ENCODE peak calls at places on chromosomes 5 and 9, in ten cellular contexts. Q is fibroblast of lung, I is epithelial cell of esophagus, P is brain microvascular endothelial cell, D is left ventricle myocardium inferior, V is HL-60, J is ovary, E is SJSA1, R is astrocyte of the spinal cord, K is mucosa of descending colon. L is an unnamed sample.

GRCh38 chr9:134623408-134624066 is 18.1 kb upstream of the COL5A1 start:
- DNase-seq in Q (peak), I (no peak), P (no peak), D (no peak), V (no peak), J (peak), E (no peak), R (no peak), K (no peak), L (no peak)

GRCh38 chr5:82639393-82640144 is 361.4 kb upstream of the RPS23 start:
- DNase-seq in Q (peak), I (no peak), P (no peak), D (no peak), V (no peak), J (no peak), E (no peak), R (peak), K (no peak), L (no peak)

GRCh38 chr9:135607401-135608293 is 31.7 kb downstream of the GLT6D1 start:
- DNase-seq in Q (no peak), I (no peak), P (no peak), D (peak), V (no peak), J (no peak), E (no peak), R (no peak), K (no peak), L (no peak)

GRCh38 chr5:138844812-138845513 is 30.2 kb downstream of the LRRTM2 start:
- DNase-seq in Q (peak), I (peak), P (peak), D (no peak), V (no peak), J (no peak), E (peak), R (peak), K (no peak), L (no peak)

GRCh38 chr5:75668988-75669760 is 48.1 kb downstream of the POC5 start:
- DNase-seq in Q (peak), I (peak), P (peak), D (no peak), V (peak), J (no peak), E (peak), R (no peak), K (peak), L (no peak)

GRCh38 chr9:84136119-84136868 is 155.7 kb downstream of the RMI1 start:
- DNase-seq in Q (peak), I (peak), P (no peak), D (no peak), V (no peak), J (no peak), E (peak), R (peak), K (peak), L (no peak)

GRCh38 chr9:7844283-7844682 is 44.7 kb upstream of the DMAC1 start:
- DNase-seq in Q (peak), I (peak), P (no peak), D (no peak), V (peak), J (no peak), E (no peak), R (peak), K (no peak), L (no peak)

GRCh38 chr5:74206571-74207550 is 433.7 kb downstream of the ENC1 start:
- DNase-seq in Q (peak), I (peak), P (peak), D (peak), V (no peak), J (peak), E (peak), R (peak), K (peak), L (peak)

GRCh38 chr9:6944896-6945295 is 187.1 kb downstream of the KDM4C start:
- DNase-seq in Q (peak), I (peak), P (peak), D (no peak), V (no peak), J (no peak), E (no peak), R (peak), K (no peak), L (no peak)

GRCh38 chr5:40333459-40334241 is 346.1 kb upstream of the PTGER4 start:
- DNase-seq in Q (peak), I (peak), P (peak), D (no peak), V (no peak), J (no peak), E (peak), R (peak), K (no peak), L (peak)

GRCh38 chr9:81871695-81872094 is 56.5 kb upstream of the SPATA31D4 start:
- DNase-seq in Q (peak), I (peak), P (peak), D (no peak), V (no peak), J (no peak), E (peak), R (peak), K (no peak), L (no peak)

GRCh38 chr5:94422819-94423218 is 195.6 kb downstream of the KIAA0825 start:
- DNase-seq in Q (peak), I (peak), P (peak), D (no peak), V (peak), J (no peak), E (no peak), R (peak), K (no peak), L (peak)

GRCh38 chr9:123972618-123973017 is 39.0 kb upstream of the LHX2 start:
- DNase-seq in Q (no peak), I (no peak), P (no peak), D (no peak), V (no peak), J (no peak), E (no peak), R (no peak), K (no peak), L (no peak)

GRCh38 chr9:91154686-91155085 is 207.0 kb downstream of the AUH start:
- DNase-seq in Q (no peak), I (no peak), P (no peak), D (no peak), V (no peak), J (no peak), E (no peak), R (no peak), K (no peak), L (no peak)

GRCh38 chr9:133715866-133716563 is 22.1 kb downstream of the SARDH start:
- DNase-seq in Q (peak), I (no peak), P (peak), D (no peak), V (no peak), J (no peak), E (peak), R (no peak), K (peak), L (no peak)

GRCh38 chr5:60788863-60789513 is 55.1 kb downstream of the ELOVL7 start:
- DNase-seq in Q (no peak), I (no peak), P (no peak), D (no peak), V (no peak), J (no peak), E (no peak), R (no peak), K (no peak), L (no peak)

GRCh38 chr5:60794691-60795090 is 49.4 kb downstream of the ELOVL7 start:
- DNase-seq in Q (no peak), I (no peak), P (no peak), D (no peak), V (no peak), J (no peak), E (no peak), R (no peak), K (no peak), L (no peak)

GRCh38 chr5:60797482-60798153 is 46.5 kb downstream of the ELOVL7 start:
- DNase-seq in Q (no peak), I (no peak), P (no peak), D (no peak), V (no peak), J (no peak), E (no peak), R (no peak), K (no peak), L (no peak)

GRCh38 chr5:60789541-60789940 is 54.5 kb downstream of the ELOVL7 start:
- DNase-seq in Q (no peak), I (no peak), P (no peak), D (no peak), V (no peak), J (no peak), E (no peak), R (no peak), K (no peak), L (no peak)

GRCh38 chr5:60792438-60792837 is 51.6 kb downstream of the ELOVL7 start:
- DNase-seq in Q (no peak), I (no peak), P (no peak), D (no peak), V (no peak), J (no peak), E (no peak), R (no peak), K (no peak), L (no peak)
- H3K4me3 ChIP-seq in Q (no peak), I (no peak), P (no peak), D (no peak), V (no peak), J (no peak), E (no peak), R (no peak), K (no peak), L (no peak)

DNA sequence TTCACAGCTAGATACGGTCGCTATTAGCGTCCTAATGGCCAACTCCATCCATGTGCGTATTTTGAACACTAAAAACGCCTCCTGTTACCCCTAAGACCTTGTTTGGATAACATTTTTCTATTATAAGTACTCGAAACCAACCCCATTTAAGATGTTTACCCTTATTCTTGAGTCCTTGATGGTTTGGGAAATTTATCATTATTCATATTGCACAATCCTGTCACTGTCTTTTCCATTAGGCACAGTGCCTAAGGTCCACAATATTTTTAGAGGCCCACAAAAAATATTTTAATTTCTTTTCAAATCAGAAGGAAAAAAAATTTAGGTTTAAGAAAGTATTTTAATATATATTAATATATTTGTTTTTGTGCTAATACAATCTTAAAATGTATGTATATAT is 1.3 kb upstream of the LIFR start:
- DNase-seq in Q (no peak), I (no peak), P (no peak), D (no peak), V (no peak), J (no peak), E (no peak), R (no peak), K (no peak), L (no peak)
- H3K4me3 ChIP-seq in Q (peak), I (peak), P (peak), D (peak), V (no peak), J (peak), E (peak), R (peak), K (no peak), L (peak)

GRCh38 chr9:128092199-128092977 is 24.4 kb downstream of the SLC25A25 start:
- DNase-seq in Q (no peak), I (no peak), P (no peak), D (no peak), V (no peak), J (no peak), E (no peak), R (no peak), K (no peak), L (no peak)

GRCh38 chr9:128096614-128097013 is 28.6 kb downstream of the SLC25A25 start:
- DNase-seq in Q (no peak), I (no peak), P (no peak), D (no peak), V (no peak), J (no peak), E (no peak), R (no peak), K (no peak), L (no peak)

GRCh38 chr9:128094950-128095544 is 27.0 kb downstream of the SLC25A25 start:
- DNase-seq in Q (no peak), I (no peak), P (no peak), D (no peak), V (no peak), J (no peak), E (no peak), R (no peak), K (no peak), L (no peak)

GRCh38 chr9:128093016-128093415 is 25.0 kb downstream of the SLC25A25 start:
- DNase-seq in Q (no peak), I (no peak), P (no peak), D (no peak), V (no peak), J (no peak), E (no peak), R (no peak), K (no peak), L (no peak)

GRCh38 chr9:128094166-128094949 is 26.3 kb downstream of the SLC25A25 start:
- DNase-seq in Q (peak), I (peak), P (peak), D (peak), V (peak), J (peak), E (peak), R (peak), K (peak), L (peak)
- H3K4me3 ChIP-seq in Q (peak), I (peak), P (peak), D (peak), V (no peak), J (peak), E (no peak), R (peak), K (no peak), L (no peak)

GRCh38 chr9:93505518-93506123 is 52.2 kb upstream of the FAM120AOS start:
- DNase-seq in Q (no peak), I (no peak), P (no peak), D (no peak), V (peak), J (no peak), E (no peak), R (no peak), K (no peak), L (no peak)
- H3K4me3 ChIP-seq in Q (no peak), I (no peak), P (no peak), D (no peak), V (no peak), J (no peak), E (no peak), R (no peak), K (no peak), L (no peak)

DNA sequence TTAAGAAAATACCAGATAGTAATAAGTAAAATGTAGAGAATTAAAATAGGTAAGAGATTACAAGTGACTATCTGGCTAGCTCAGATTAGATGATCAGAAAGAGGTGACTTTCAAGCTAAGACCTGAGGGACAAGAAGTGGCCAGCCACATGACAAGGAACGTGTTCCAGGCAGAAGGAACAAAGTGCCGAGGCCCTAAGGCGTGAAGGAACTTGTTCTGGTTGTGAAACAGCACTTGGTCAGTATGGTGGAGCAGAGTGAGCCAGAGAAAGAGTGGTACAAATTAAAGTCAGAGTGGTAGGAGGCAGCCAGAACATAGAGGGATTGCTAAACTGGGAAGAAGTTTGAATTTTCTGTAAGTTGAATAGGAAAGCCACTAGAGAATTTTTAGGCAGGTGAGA is 73.6 kb downstream of the ADRB2 start:
- DNase-seq in Q (no peak), I (peak), P (no peak), D (no peak), V (no peak), J (no peak), E (no peak), R (no peak), K (no peak), L (no peak)
- H3K4me3 ChIP-seq in Q (no peak), I (no peak), P (no peak), D (no peak), V (no peak), J (no peak), E (no peak), R (no peak), K (no peak), L (no peak)

GRCh38 chr5:983238-983524 is 25.4 kb upstream of the NKD2 start:
- DNase-seq in Q (no peak), I (no peak), P (no peak), D (no peak), V (no peak), J (no peak), E (no peak), R (no peak), K (peak), L (no peak)

GRCh38 chr5:981466-981865 is 27.1 kb upstream of the NKD2 start:
- DNase-seq in Q (no peak), I (no peak), P (no peak), D (no peak), V (no peak), J (no peak), E (no peak), R (no peak), K (no peak), L (no peak)

GRCh38 chr5:984774-985173 is 23.8 kb upstream of the NKD2 start:
- DNase-seq in Q (no peak), I (no peak), P (no peak), D (no peak), V (no peak), J (no peak), E (no peak), R (no peak), K (no peak), L (no peak)

GRCh38 chr5:982377-983237 is 26.0 kb upstream of the NKD2 start:
- DNase-seq in Q (no peak), I (no peak), P (no peak), D (no peak), V (no peak), J (no peak), E (no peak), R (no peak), K (peak), L (no peak)

GRCh38 chr5:983568-983967 is 25.0 kb upstream of the NKD2 start:
- DNase-seq in Q (no peak), I (no peak), P (no peak), D (no peak), V (no peak), J (no peak), E (no peak), R (no peak), K (no peak), L (no peak)
- H3K4me3 ChIP-seq in Q (no peak), I (no peak), P (no peak), D (no peak), V (no peak), J (no peak), E (no peak), R (no peak), K (no peak), L (no peak)

DNA sequence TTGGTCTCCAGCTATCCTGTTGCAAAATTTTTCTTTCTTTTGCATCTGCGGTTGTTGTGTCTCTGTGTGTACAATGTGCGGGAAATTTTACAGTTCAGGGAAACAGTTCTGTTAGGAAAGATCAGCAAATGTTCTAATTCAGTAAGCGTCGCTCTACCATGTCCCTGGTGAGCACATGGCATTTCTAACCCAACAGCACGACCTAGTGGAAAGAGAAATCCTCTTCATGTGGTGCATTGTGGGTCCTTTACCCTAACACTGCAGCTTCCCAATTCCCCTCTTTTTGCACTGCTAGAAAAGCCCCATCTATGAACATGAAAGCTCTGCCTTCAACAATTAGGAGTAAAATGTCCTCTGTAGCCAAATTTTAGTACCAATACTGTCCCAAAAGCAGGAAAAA is 974.2 kb upstream of the CDH9 start:
- DNase-seq in Q (no peak), I (no peak), P (no peak), D (no peak), V (no peak), J (no peak), E (no peak), R (no peak), K (no peak), L (no peak)
- H3K4me3 ChIP-seq in Q (no peak), I (no peak), P (no peak), D (no peak), V (no peak), J (no peak), E (no peak), R (no peak), K (no peak), L (no peak)